ENCODE peak calls at places on chromosomes 11 and 22, in four cellular contexts. B is HCT116, S is K562, Y is HepG2. U is an unnamed sample.

GRCh38 chr22:45867118-45867905 is 109.7 kb downstream of the WNT7B start:
- DNase-seq in B (no peak), Y (no peak), S (no peak), U (no peak)

GRCh38 chr11:126716456-126717083 is 284.0 kb downstream of the KIRREL3 start:
- DNase-seq in S (peak), B (peak), Y (peak), U (no peak)

GRCh38 chr11:23364076-23364475 is 503.8 kb upstream of the CCDC179 start:
- DNase-seq in Y (no peak), B (no peak), S (no peak), U (no peak)

GRCh38 chr22:38930512-38930911 is 26.9 kb upstream of the APOBEC3A start:
- DNase-seq in Y (peak), S (no peak), B (no peak), U (no peak)

GRCh38 chr11:119852741-119853140 is 123.7 kb upstream of the NECTIN1 start:
- DNase-seq in S (no peak), Y (no peak), B (no peak), U (no peak)

GRCh38 chr11:36013950-36014349 is 70.1 kb downstream of the LDLRAD3 start:
- DNase-seq in B (no peak), S (no peak), Y (no peak), U (no peak)

GRCh38 chr11:61507962-61508824 is at the start of gene LRRC10B:
- DNase-seq in S (peak), B (peak), Y (no peak), U (peak)

GRCh38 chr11:14907411-14908213 is 15.6 kb upstream of the CYP2R1 start:
- DNase-seq in Y (peak), B (no peak), S (peak), U (no peak)

GRCh38 chr11:115682101-115682500 is 177.9 kb upstream of the CADM1 start:
- DNase-seq in B (no peak), S (no peak), Y (no peak), U (no peak)

GRCh38 chr11:93727985-93728791 is 13.1 kb downstream of the TAF1D start:
- DNase-seq in Y (no peak), B (no peak), S (no peak), U (no peak)

GRCh38 chr11:62832346-62833234 is at the start of gene TEX54:
- DNase-seq in B (no peak), Y (no peak), S (no peak), U (no peak)

GRCh38 chr11:76179147-76179546 is 27.2 kb downstream of the WNT11 start:
- DNase-seq in S (no peak), Y (no peak), B (no peak), U (no peak)
- TF ChIP-seq YY1 in S (no peak), Y (no peak), B (no peak), U (no peak)

GRCh38 chr11:96389604-96390402 is at the start of the genes CCDC82 and JRKL:
- DNase-seq in Y (peak), S (peak), B (peak), U (peak)

GRCh38 chr11:96384156-96384555 is 5.6 kb downstream of the CCDC82 start:
- DNase-seq in S (no peak), B (no peak), Y (no peak), U (no peak)

GRCh38 chr11:96390403-96390830 is 604 bp downstream of the JRKL start:
- DNase-seq in Y (no peak), S (no peak), B (no peak), U (no peak)

GRCh38 chr11:96388891-96389603 is 665 bp downstream of the CCDC82 start:
- DNase-seq in S (peak), B (peak), Y (peak), U (no peak)

GRCh38 chr11:96385187-96385586 is 4.5 kb downstream of the CCDC82 start:
- DNase-seq in S (no peak), Y (no peak), B (no peak), U (no peak)
- H3K9ac ChIP-seq in S (no peak), Y (no peak), B (no peak), U (no peak)

GRCh38 chr22:32754413-32755041 is 47.0 kb upstream of the TIMP3 start:
- DNase-seq in B (no peak), Y (peak), S (no peak), U (no peak)
- TF ChIP-seq ZNF274 in B (no peak), Y (no peak), S (no peak), U (no peak)

DNA sequence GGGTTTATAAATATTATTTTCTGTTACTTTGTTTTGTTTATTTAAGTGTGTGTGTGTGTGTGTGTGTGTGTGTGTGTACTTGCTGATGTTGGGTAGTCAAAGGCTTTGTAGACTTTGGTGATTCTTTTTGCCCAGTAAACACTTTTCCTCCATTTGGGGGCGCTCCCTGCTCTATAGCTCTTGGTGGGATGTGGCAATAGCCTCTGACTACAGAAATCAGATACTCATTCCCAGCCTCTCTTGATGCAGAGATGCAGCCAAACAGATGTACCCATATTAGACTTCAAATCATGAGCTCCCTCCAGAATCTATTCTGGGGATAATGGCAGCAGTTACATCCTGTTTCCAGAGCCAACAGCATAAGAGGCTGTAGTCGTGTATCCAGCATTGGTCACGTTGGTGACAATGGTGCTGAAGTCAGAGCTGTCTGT is 33.4 kb upstream of the APOL5 start:
- DNase-seq in B (no peak), S (no peak), Y (peak), U (no peak)
- TF ChIP-seq YY1 in B (no peak), S (no peak), Y (no peak), U (no peak)

DNA sequence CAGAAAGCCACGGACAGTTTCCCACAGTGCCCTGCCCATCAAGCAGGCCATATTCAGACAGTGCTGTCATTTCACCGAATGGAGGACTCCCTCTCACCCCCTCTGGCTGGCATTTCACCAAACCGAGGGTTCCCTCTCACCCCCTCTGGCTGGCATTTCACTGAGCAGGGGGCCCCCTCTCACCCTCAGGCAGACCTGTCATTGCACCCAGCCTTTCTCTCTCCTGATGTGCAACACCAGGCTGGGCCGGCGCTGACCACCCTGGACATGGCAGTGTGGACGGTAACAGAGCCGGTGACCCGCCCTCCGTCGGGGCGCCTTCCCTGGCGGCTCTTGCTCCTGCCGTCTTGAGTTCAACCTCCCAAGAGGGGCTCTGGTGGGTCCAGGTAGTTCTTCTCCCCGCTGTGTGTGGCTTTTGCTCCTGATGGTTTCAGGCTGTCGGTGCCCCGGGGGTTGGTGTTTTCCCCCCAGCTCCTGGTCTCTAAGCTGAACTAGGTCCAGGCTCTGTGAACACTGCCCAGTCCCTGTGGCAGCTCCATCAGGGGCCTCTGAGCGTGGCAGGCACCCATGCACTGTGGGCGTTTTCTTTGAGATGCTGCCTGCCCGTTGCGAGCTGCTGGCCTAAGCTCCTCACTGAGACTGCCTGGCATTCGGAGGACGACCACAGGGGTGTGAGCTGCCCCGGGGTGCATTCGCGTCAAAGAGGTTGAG is 46.9 kb downstream of the SMIM38 start:
- DNase-seq in S (no peak), Y (no peak), B (no peak), U (no peak)
- H3K9ac ChIP-seq in S (no peak), Y (no peak), B (no peak), U (no peak)

GRCh38 chr11:73053964-73054363 is 88.2 kb downstream of the FCHSD2 start:
- DNase-seq in Y (no peak), S (no peak), B (no peak), U (no peak)

GRCh38 chr11:73047773-73048371 is 94.2 kb downstream of the FCHSD2 start:
- DNase-seq in S (no peak), B (no peak), Y (no peak), U (no peak)

GRCh38 chr11:73048446-73048845 is 93.7 kb downstream of the FCHSD2 start:
- DNase-seq in S (no peak), Y (no peak), B (no peak), U (no peak)
- TF ChIP-seq ZNF274 in S (no peak), Y (no peak), B (no peak), U (no peak)

GRCh38 chr11:102546427-102546826 is 15.9 kb upstream of the MMP7 start:
- DNase-seq in B (no peak), Y (no peak), S (no peak), U (no peak)

GRCh38 chr11:102544594-102544993 is 14.0 kb upstream of the MMP7 start:
- DNase-seq in B (no peak), S (no peak), Y (no peak), U (no peak)

GRCh38 chr11:102551188-102551781 is 20.7 kb upstream of the MMP7 start:
- DNase-seq in S (no peak), B (no peak), Y (no peak), U (no peak)

GRCh38 chr11:102545701-102546100 is 15.2 kb upstream of the MMP7 start:
- DNase-seq in Y (no peak), B (no peak), S (no peak), U (no peak)

DNA sequence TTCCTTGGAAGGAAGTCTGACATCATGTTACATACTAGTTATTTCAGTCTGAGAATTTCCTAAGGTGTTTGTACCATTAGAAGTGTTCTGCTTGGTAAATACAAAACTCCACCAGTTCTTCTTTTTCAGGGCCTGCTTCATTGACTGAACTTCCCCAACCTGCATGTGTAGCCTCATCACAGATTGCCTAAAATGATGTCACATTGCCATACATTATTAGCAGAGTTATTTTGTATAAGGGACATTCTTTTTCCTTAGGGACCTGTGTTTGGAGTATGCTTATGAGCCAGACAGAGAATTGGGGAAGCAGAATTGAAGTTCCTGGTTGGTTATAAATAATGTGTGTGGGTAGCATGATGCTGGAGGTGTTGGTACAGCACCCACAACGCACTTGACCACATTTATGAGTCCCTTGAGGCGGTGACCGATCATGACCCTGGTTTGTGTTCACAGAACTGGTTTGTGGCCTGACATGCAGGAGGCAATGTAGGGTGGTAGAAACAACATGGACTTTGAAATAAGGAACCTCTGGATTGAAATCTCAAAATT is 16.4 kb upstream of the MMP7 start:
- DNase-seq in Y (no peak), S (no peak), B (no peak), U (no peak)
- TF ChIP-seq YY1 in Y (no peak), S (no peak), B (no peak), U (no peak)

U was measured in NT2/D1.